ENCODE peak calls at places on chromosomes 11 and 22, in four cellular contexts. One of them, this sample, is unnamed.

GRCh38 chr11:129458756-129459535 is 83.3 kb downstream of the BARX2 start:
- DNase-seq in heart left ventricle: no peak
- DNase-seq in cardiac muscle cell: no peak
- DNase-seq in fibroblast of pulmonary artery: no peak
- DNase-seq in this sample: no peak

GRCh38 chr11:75330279-75330678 is 21.2 kb downstream of the ARRB1 start:
- DNase-seq in heart left ventricle: no peak
- DNase-seq in cardiac muscle cell: no peak
- DNase-seq in fibroblast of pulmonary artery: no peak
- DNase-seq in this sample: no peak

GRCh38 chr11:3723014-3723708 is 52.0 kb upstream of the CHRNA10 start:
- DNase-seq in cardiac muscle cell: no peak
- DNase-seq in fibroblast of pulmonary artery: peak
- DNase-seq in heart left ventricle: no peak
- DNase-seq in this sample: no peak

GRCh38 chr22:46060292-46061123 is 83.5 kb upstream of the WNT7B start:
- DNase-seq in cardiac muscle cell: no peak
- DNase-seq in heart left ventricle: no peak
- DNase-seq in fibroblast of pulmonary artery: no peak
- DNase-seq in this sample: no peak

GRCh38 chr11:128733440-128734115 is 39.7 kb downstream of the FLI1 start:
- DNase-seq in heart left ventricle: no peak
- DNase-seq in cardiac muscle cell: no peak
- DNase-seq in fibroblast of pulmonary artery: no peak
- DNase-seq in this sample: no peak

GRCh38 chr11:68384530-68385081 is 72.2 kb downstream of the LRP5 start:
- DNase-seq in cardiac muscle cell: no peak
- DNase-seq in heart left ventricle: no peak
- DNase-seq in fibroblast of pulmonary artery: no peak
- DNase-seq in this sample: no peak

GRCh38 chr22:25645266-25645665 is 80.8 kb downstream of the GRK3 start:
- DNase-seq in fibroblast of pulmonary artery: peak
- DNase-seq in heart left ventricle: no peak
- DNase-seq in cardiac muscle cell: no peak
- DNase-seq in this sample: no peak

GRCh38 chr11:110777765-110778164 is 65.5 kb upstream of the ARHGAP20 start:
- DNase-seq in cardiac muscle cell: no peak
- DNase-seq in fibroblast of pulmonary artery: peak
- DNase-seq in heart left ventricle: no peak
- DNase-seq in this sample: no peak

GRCh38 chr11:18203723-18204122 is 31.1 kb downstream of the MRGPRX4 start:
- DNase-seq in fibroblast of pulmonary artery: peak
- DNase-seq in cardiac muscle cell: peak
- DNase-seq in heart left ventricle: no peak
- DNase-seq in this sample: no peak

GRCh38 chr11:409008-409599 is 5.7 kb downstream of the SIGIRR start:
- DNase-seq in cardiac muscle cell: no peak
- DNase-seq in fibroblast of pulmonary artery: no peak
- DNase-seq in heart left ventricle: no peak
- DNase-seq in this sample: no peak

DNA sequence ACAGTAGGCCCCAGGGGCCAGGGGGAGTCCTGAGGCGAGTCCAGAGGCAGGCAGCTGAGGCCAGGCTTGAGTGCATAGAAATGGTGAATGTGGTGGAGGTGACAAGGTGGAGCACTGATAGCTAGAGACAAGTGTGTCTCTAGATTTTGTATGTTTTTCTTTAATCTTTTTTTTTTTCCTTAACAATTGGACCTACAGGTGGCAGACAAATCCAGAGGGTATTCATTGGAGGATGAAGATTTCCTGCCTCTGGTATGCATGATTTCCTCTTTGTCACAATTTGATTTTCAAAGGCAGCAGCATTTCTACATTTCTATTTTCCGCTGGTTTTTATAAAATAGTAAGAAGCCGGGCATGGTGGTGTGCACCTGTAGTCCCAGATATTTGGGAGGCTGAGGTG is 47.7 kb upstream of the DKK3 start:
- DNase-seq in fibroblast of pulmonary artery: no peak
- DNase-seq in heart left ventricle: no peak
- DNase-seq in cardiac muscle cell: no peak
- DNase-seq in this sample: no peak
- TF ChIP-seq CTCF in fibroblast of pulmonary artery: no peak
- TF ChIP-seq CTCF in heart left ventricle: no peak
- TF ChIP-seq CTCF in cardiac muscle cell: no peak
- TF ChIP-seq CTCF in this sample: no peak

DNA sequence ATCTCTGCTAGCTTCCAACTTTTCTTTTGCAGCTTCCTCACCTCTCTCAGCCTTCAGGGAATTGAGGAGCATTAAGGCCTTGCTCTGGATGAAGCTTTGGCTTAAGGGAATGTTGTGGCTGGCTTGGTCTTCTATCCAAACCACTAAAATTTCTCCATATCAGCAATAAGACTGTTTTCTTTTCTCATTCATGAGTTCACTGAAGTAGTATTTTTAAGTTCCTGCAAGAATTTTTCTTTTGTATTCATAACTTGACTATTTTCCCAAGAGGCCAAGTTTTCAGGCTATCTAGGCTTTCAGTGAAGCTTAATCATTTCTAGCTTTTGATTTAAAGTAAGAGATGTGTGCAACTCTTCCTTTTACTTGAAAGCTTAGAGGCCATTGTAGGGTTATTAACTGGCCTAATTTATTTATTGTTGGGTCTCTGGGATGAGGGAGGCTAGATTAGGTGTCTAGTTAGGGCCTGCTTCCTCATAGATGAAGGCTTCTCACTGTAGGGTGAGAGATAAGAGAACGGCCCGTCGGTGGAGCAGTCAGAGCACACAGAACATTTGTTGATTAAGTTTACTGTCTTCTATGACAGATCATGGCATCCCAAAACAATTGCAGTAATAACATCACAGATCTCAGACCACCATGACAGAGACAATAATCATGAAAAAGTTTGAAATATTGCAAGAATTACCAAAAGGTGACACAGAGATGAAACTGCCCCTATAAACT is 33.2 kb downstream of the CSF2RB start:
- DNase-seq in heart left ventricle: no peak
- DNase-seq in cardiac muscle cell: no peak
- DNase-seq in fibroblast of pulmonary artery: peak
- DNase-seq in this sample: no peak
- TF ChIP-seq CTCF in heart left ventricle: no peak
- TF ChIP-seq CTCF in cardiac muscle cell: no peak
- TF ChIP-seq CTCF in fibroblast of pulmonary artery: peak
- TF ChIP-seq CTCF in this sample: no peak

GRCh38 chr22:38467904-38468760 is at the start of gene KDELR3:
- DNase-seq in cardiac muscle cell: peak
- DNase-seq in heart left ventricle: peak
- DNase-seq in fibroblast of pulmonary artery: peak
- DNase-seq in this sample: peak
- TF ChIP-seq CTCF in cardiac muscle cell: peak
- TF ChIP-seq CTCF in heart left ventricle: no peak
- TF ChIP-seq CTCF in fibroblast of pulmonary artery: peak
- TF ChIP-seq CTCF in this sample: no peak

GRCh38 chr22:20507253-20508066 is at the start of gene MED15:
- DNase-seq in fibroblast of pulmonary artery: peak
- DNase-seq in heart left ventricle: peak
- DNase-seq in cardiac muscle cell: peak
- DNase-seq in this sample: peak
- TF ChIP-seq CTCF in fibroblast of pulmonary artery: no peak
- TF ChIP-seq CTCF in heart left ventricle: no peak
- TF ChIP-seq CTCF in cardiac muscle cell: no peak
- TF ChIP-seq CTCF in this sample: no peak

GRCh38 chr22:35842954-35843353 is 125.3 kb downstream of the APOL5 start:
- DNase-seq in cardiac muscle cell: peak
- DNase-seq in heart left ventricle: no peak
- DNase-seq in fibroblast of pulmonary artery: peak
- DNase-seq in this sample: no peak
- TF ChIP-seq CTCF in cardiac muscle cell: peak
- TF ChIP-seq CTCF in heart left ventricle: peak
- TF ChIP-seq CTCF in fibroblast of pulmonary artery: peak
- TF ChIP-seq CTCF in this sample: peak

GRCh38 chr11:45614196-45614828 is 51.1 kb downstream of the CHST1 start:
- DNase-seq in cardiac muscle cell: no peak
- DNase-seq in fibroblast of pulmonary artery: no peak
- DNase-seq in heart left ventricle: no peak
- DNase-seq in this sample: no peak

GRCh38 chr11:45617886-45618601 is 47.4 kb downstream of the CHST1 start:
- DNase-seq in cardiac muscle cell: no peak
- DNase-seq in fibroblast of pulmonary artery: no peak
- DNase-seq in heart left ventricle: no peak
- DNase-seq in this sample: no peak

GRCh38 chr11:45616802-45617549 is 48.4 kb downstream of the CHST1 start:
- DNase-seq in cardiac muscle cell: no peak
- DNase-seq in fibroblast of pulmonary artery: no peak
- DNase-seq in heart left ventricle: no peak
- DNase-seq in this sample: no peak

GRCh38 chr11:45618897-45619296 is 46.5 kb downstream of the CHST1 start:
- DNase-seq in fibroblast of pulmonary artery: no peak
- DNase-seq in heart left ventricle: no peak
- DNase-seq in cardiac muscle cell: no peak
- DNase-seq in this sample: no peak

DNA sequence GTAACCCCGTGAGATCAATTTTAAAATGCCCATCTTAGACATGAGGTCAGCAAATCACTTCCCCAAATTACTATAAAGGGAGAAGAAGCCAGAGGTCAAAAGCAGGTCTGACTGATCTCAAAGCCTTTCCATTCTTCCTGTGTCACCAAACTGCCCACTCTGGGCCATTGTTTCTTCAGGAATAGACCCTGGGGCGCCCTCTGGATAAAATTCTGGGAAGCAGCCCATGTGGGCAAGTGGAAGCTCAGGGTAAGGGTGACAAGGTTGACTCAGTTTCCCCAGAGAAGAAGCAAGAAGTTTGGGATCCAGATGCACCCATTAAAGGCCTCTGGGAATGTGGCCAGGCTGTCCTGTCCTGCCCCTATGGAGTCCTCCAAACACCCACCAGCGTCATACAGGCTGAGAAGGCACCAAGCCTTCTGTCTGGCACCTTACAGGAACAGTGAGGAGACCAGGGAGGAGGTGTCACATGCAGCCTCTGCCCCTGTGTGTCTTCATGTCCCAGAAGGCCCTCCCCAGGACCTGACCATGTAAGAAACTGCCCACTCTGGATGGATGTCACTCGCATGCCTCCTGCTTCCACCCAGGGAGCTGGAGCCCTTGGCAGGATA is 50.1 kb downstream of the CHST1 start:
- DNase-seq in heart left ventricle: no peak
- DNase-seq in cardiac muscle cell: no peak
- DNase-seq in fibroblast of pulmonary artery: no peak
- DNase-seq in this sample: no peak
- TF ChIP-seq CTCF in heart left ventricle: no peak
- TF ChIP-seq CTCF in cardiac muscle cell: no peak
- TF ChIP-seq CTCF in fibroblast of pulmonary artery: no peak
- TF ChIP-seq CTCF in this sample: no peak

DNA sequence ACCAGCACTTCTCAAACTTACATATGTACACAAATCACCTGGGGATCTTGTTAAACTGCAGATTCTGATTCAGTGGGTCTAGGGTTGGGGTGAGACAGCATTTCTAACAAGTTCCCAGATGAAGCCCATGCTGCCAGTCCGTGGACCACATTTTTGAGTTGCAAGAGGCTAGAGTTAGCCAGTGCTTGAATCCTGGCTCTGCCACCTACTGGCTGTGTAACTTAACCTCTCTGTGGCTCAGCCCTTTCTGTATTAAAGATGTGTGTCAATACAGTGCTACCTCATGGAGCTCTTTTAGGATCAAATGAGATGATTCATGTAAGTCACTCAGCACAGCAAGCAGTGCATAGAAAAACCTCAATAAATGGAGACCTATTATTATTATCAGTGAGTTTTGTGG is 90.2 kb upstream of the ISX start:
- DNase-seq in cardiac muscle cell: no peak
- DNase-seq in heart left ventricle: no peak
- DNase-seq in fibroblast of pulmonary artery: no peak
- DNase-seq in this sample: no peak
- TF ChIP-seq CTCF in cardiac muscle cell: no peak
- TF ChIP-seq CTCF in heart left ventricle: no peak
- TF ChIP-seq CTCF in fibroblast of pulmonary artery: no peak
- TF ChIP-seq CTCF in this sample: no peak

GRCh38 chr11:134271978-134272377 is 4.2 kb upstream of the GLB1L3 start:
- DNase-seq in fibroblast of pulmonary artery: no peak
- DNase-seq in heart left ventricle: no peak
- DNase-seq in cardiac muscle cell: no peak
- DNase-seq in this sample: no peak

GRCh38 chr11:134267966-134268365 is 8.2 kb upstream of the GLB1L3 start:
- DNase-seq in cardiac muscle cell: no peak
- DNase-seq in heart left ventricle: no peak
- DNase-seq in fibroblast of pulmonary artery: no peak
- DNase-seq in this sample: no peak

GRCh38 chr11:134272381-134273316 is 3.5 kb upstream of the GLB1L3 start:
- DNase-seq in fibroblast of pulmonary artery: peak
- DNase-seq in cardiac muscle cell: peak
- DNase-seq in heart left ventricle: no peak
- DNase-seq in this sample: no peak

GRCh38 chr11:134267466-134267865 is 8.7 kb upstream of the GLB1L3 start:
- DNase-seq in fibroblast of pulmonary artery: no peak
- DNase-seq in heart left ventricle: no peak
- DNase-seq in cardiac muscle cell: no peak
- DNase-seq in this sample: no peak

GRCh38 chr11:134270250-134270714 is 5.9 kb upstream of the GLB1L3 start:
- DNase-seq in heart left ventricle: no peak
- DNase-seq in cardiac muscle cell: no peak
- DNase-seq in fibroblast of pulmonary artery: no peak
- DNase-seq in this sample: no peak
- TF ChIP-seq CTCF in heart left ventricle: no peak
- TF ChIP-seq CTCF in cardiac muscle cell: peak
- TF ChIP-seq CTCF in fibroblast of pulmonary artery: peak
- TF ChIP-seq CTCF in this sample: peak

DNA sequence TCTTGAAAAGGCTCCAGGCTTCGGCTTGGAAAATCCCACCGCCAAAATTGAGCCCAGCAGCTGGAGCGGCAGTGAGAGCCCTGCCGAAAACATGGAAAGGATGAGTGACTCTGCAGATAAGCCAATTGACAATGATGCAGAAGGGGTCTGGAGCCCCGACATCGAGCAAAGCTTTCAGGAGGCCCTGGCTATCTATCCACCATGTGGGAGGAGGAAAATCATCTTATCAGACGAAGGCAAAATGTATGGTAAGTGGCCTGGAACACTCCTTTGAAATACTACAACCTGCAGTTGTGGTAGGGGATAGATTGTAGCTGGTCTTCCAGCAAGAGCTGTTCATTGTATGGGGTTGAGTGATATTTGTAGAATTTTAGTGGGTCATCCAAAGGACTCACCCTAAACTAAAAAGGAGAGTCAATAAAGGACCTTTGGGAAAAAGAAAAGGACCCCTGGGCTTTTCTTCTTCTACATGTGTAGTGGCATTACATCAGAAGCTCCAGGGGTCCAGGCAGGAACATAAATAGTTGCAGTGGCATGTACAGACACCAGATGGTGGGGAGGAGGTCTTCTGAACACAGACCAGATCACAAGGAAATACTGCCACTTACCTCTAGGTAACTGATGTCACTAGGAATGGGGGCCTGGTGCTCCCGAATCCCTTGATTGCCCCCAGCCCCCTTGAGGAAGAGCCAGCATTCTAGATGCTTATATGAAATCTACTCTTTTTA is 90.1 kb downstream of the TEAD1 start:
- DNase-seq in fibroblast of pulmonary artery: no peak
- DNase-seq in cardiac muscle cell: no peak
- DNase-seq in heart left ventricle: no peak
- DNase-seq in this sample: no peak
- TF ChIP-seq CTCF in fibroblast of pulmonary artery: no peak
- TF ChIP-seq CTCF in cardiac muscle cell: no peak
- TF ChIP-seq CTCF in heart left ventricle: no peak
- TF ChIP-seq CTCF in this sample: no peak